ENCODE peak calls at places on chromosomes 16 and 17, in five cellular contexts. Z is activated CD4-positive, alpha-beta T cell treated with anti-CD3 and anti-CD28 coated beads for 1 hour; I is fibroblast of mammary gland; H is CD4-positive, alpha-beta memory T cell; O is memory B cell. U is an unnamed sample.

GRCh38 chr17:8079291-8080207 is 8.0 kb downstream of the ALOX12B start:
- DNase-seq in H (peak), Z (peak), I (peak), O (peak), U (peak)

GRCh38 chr17:45147102-45147580 is 1.1 kb upstream of the HEXIM1 start:
- DNase-seq in H (no peak), Z (no peak), I (peak), O (no peak), U (no peak)

GRCh38 chr16:49492090-49492801 is 118.6 kb downstream of the C16orf78 start:
- DNase-seq in I (no peak), O (peak), Z (no peak), H (peak), U (peak)

GRCh38 chr16:87216824-87217205 is 100.4 kb downstream of the C16orf95 start:
- DNase-seq in H (no peak), O (no peak), I (no peak), Z (no peak), U (no peak)

GRCh38 chr17:82869536-82869935 is 29.7 kb upstream of the ZNF750 start:
- DNase-seq in H (no peak), Z (no peak), O (no peak), I (no peak), U (no peak)

GRCh38 chr16:87180069-87180468 is 137.1 kb downstream of the C16orf95 start:
- DNase-seq in I (no peak), Z (no peak), O (no peak), H (no peak), U (no peak)

GRCh38 chr17:1629647-1630310 is 1.1 kb upstream of the SLC43A2 start:
- DNase-seq in H (peak), O (peak), Z (peak), I (peak), U (peak)

GRCh38 chr17:39304188-39304587 is 78.4 kb upstream of the STAC2 start:
- DNase-seq in Z (no peak), I (no peak), H (no peak), O (no peak), U (no peak)

GRCh38 chr16:57736419-57737281 is 1.1 kb downstream of the KATNB1 start:
- DNase-seq in Z (no peak), H (peak), I (peak), O (no peak), U (peak)

GRCh38 chr16:66681676-66682075 is 14.9 kb downstream of the CMTM4 start:
- DNase-seq in Z (no peak), H (no peak), O (no peak), I (no peak), U (no peak)

GRCh38 chr17:32882734-32883133 is 5.8 kb upstream of the MYO1D start:
- DNase-seq in I (peak), H (no peak), O (no peak), Z (no peak), U (peak)

GRCh38 chr16:19238386-19238785 is 47.1 kb upstream of the CLEC19A start:
- DNase-seq in H (no peak), Z (no peak), O (no peak), I (no peak), U (no peak)

GRCh38 chr17:27609606-27610303 is 21.2 kb upstream of the LGALS9 start:
- DNase-seq in O (no peak), H (peak), I (peak), Z (no peak), U (peak)

GRCh38 chr17:48246623-48247022 is 139.1 kb downstream of the SNX11 start:
- DNase-seq in O (no peak), Z (no peak), H (no peak), I (no peak), U (peak)

GRCh38 chr16:10729649-10730048 is 14.0 kb upstream of the NUBP1 start:
- DNase-seq in Z (no peak), H (no peak), O (no peak), I (peak), U (peak)

GRCh38 chr17:82303944-82304808 is 13.2 kb downstream of the CD7 start:
- DNase-seq in I (no peak), H (no peak), O (no peak), Z (no peak), U (no peak)

GRCh38 chr17:78168906-78169793 is 769 bp downstream of the SYNGR2 start:
- DNase-seq in H (peak), O (peak), I (no peak), Z (peak), U (peak)

GRCh38 chr17:41917957-41918391 is 777 bp downstream of the ACLY start:
- DNase-seq in O (no peak), Z (peak), I (peak), H (peak), U (peak)

GRCh38 chr17:38705523-38705802 is 390 bp downstream of the MLLT6 start:
- DNase-seq in O (no peak), I (no peak), Z (no peak), H (no peak), U (no peak)

GRCh38 chr17:67713169-67713568 is 4.6 kb upstream of the NOL11 start:
- DNase-seq in Z (no peak), H (no peak), O (no peak), I (no peak), U (no peak)

GRCh38 chr16:49061315-49061714 is 220.3 kb downstream of the CBLN1 start:
- DNase-seq in Z (no peak), H (no peak), I (no peak), O (no peak), U (no peak)

GRCh38 chr17:35147313-35147982 is at the start of gene UNC45B:
- DNase-seq in O (no peak), H (no peak), I (no peak), Z (no peak), U (no peak)

GRCh38 chr17:82442643-82443464 is 7.7 kb downstream of the CYBC1 start:
- DNase-seq in H (no peak), O (no peak), I (no peak), Z (no peak), U (no peak)

GRCh38 chr16:73546351-73546845 is 498.5 kb upstream of the ZFHX3 start:
- DNase-seq in Z (no peak), H (no peak), O (no peak), I (no peak), U (no peak)

GRCh38 chr17:80959330-80960036 is 32.2 kb upstream of the CHMP6 start:
- DNase-seq in I (peak), H (no peak), Z (no peak), O (no peak), U (peak)

U was measured in cardiac fibroblast.